ENCODE peak calls at places on chromosomes 1 and 21, in six cellular contexts. S, C, H, U, W and N are unnamed samples.

GRCh38 chr1:33815061-33815460 is 48.8 kb upstream of the HMGB4 start:
- DNase-seq in U (peak), W (no peak), C (no peak), S (peak), H (no peak), N (peak)

GRCh38 chr1:45014403-45015028 is 2.5 kb downstream of the UROD start:
- DNase-seq in W (peak), U (peak), C (peak), H (peak), S (peak), N (peak)

GRCh38 chr1:112793631-112794565 is 78.8 kb upstream of the PPM1J start:
- DNase-seq in H (no peak), S (no peak), W (no peak), U (no peak), C (no peak), N (no peak)

GRCh38 chr1:245585252-245585959 is 430.6 kb downstream of the KIF26B start:
- DNase-seq in C (no peak), W (no peak), H (no peak), S (peak), U (peak), N (peak)

GRCh38 chr1:21696931-21697330 is 27.8 kb upstream of the RAP1GAP start:
- DNase-seq in C (no peak), W (no peak), U (no peak), S (no peak), H (no peak), N (no peak)

GRCh38 chr1:221439734-221440436 is 302.0 kb downstream of the DUSP10 start:
- DNase-seq in C (no peak), H (no peak), U (peak), S (peak), W (peak), N (peak)

GRCh38 chr1:218024211-218024720 is 260.8 kb upstream of the RRP15 start:
- DNase-seq in U (no peak), W (no peak), C (no peak), H (no peak), S (no peak), N (no peak)

GRCh38 chr1:200802865-200803512 is 64.3 kb downstream of the CAMSAP2 start:
- DNase-seq in S (peak), C (peak), W (peak), H (peak), U (peak), N (peak)

GRCh38 chr1:193185861-193186714 is at the start of gene B3GALT2:
- DNase-seq in C (no peak), S (peak), U (peak), H (peak), W (no peak), N (no peak)

GRCh38 chr21:28239345-28239744 is 753.3 kb downstream of the LTN1 start:
- DNase-seq in U (no peak), S (no peak), H (no peak), C (peak), W (no peak), N (no peak)

GRCh38 chr1:67947114-67947513 is 103.3 kb downstream of the DIRAS3 start:
- DNase-seq in S (no peak), U (no peak), H (no peak), C (no peak), W (no peak), N (no peak)

GRCh38 chr1:224632381-224632871 is 16.3 kb downstream of the CNIH3 start:
- DNase-seq in H (no peak), U (peak), W (peak), S (peak), C (no peak), N (peak)

GRCh38 chr1:201080135-201080534 is 32.1 kb downstream of the CACNA1S start:
- DNase-seq in W (no peak), C (no peak), U (no peak), H (no peak), S (no peak), N (no peak)

GRCh38 chr1:23013657-23014056 is 2.0 kb downstream of the TEX46 start:
- DNase-seq in H (no peak), C (no peak), U (no peak), W (no peak), S (no peak), N (no peak)

GRCh38 chr1:93448292-93448982 is 519 bp downstream of the FNBP1L start:
- DNase-seq in U (no peak), W (no peak), C (no peak), H (peak), S (peak), N (no peak)

GRCh38 chr1:171434717-171435346 is 50.5 kb upstream of the PRRC2C start:
- DNase-seq in S (peak), U (peak), W (peak), C (peak), H (peak), N (peak)

GRCh38 chr1:1982379-1983232 is 21.0 kb downstream of the CFAP74 start:
- DNase-seq in C (no peak), W (no peak), U (no peak), S (no peak), H (no peak), N (no peak)

GRCh38 chr1:166884040-166884642 is 8.1 kb upstream of the TADA1 start:
- DNase-seq in S (peak), H (peak), W (no peak), U (peak), C (no peak), N (no peak)

GRCh38 chr1:45870500-45870899 is 67.1 kb downstream of the MAST2 start:
- DNase-seq in W (no peak), S (no peak), U (no peak), C (no peak), H (no peak), N (no peak)

GRCh38 chr1:57024855-57025254 is 59.0 kb upstream of the C8B start:
- DNase-seq in S (no peak), U (no peak), W (no peak), C (no peak), H (no peak), N (no peak)

DNA sequence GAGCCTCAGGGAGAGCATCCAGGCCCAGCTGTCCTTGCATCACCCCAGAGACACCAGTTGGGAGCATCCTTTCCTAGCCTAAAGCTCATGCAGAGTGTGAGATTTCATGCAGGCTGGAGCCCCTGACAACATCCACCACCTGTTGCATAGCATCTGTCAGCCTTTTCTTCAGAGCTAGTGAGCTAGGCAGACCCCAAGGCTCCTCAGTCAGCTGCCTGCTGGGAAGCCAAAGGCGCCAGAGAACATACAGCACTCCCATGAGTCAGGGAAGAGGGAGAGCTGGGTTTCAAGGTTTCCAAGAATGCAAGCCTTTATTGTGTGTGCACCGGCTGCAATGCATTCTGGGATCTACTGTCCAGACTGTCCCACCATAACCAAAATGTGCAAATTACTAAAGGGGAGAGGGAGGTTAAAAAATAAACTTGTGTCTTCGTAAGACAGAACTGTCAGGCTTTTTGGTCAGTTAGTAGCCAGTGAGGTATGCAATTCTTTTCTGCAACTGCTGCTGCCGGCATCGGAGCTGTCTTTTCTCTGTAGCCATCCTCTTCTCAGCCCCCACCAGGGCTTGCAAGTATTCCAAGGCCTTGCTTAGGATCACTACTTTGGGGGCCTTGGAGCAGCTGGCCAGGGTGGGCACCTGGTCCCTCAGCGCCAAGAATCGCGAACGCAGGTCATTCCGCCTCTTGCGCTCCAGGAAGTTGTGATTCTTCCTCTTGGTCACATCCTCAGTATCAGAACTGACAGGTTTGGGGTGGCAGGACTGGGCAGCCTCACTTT is 4.6 kb downstream of the MYCL start:
- DNase-seq in S (peak), W (no peak), U (peak), H (no peak), C (no peak), N (peak)
- TF ChIP-seq CTCF in S (no peak), W (no peak), U (no peak), H (no peak), C (no peak), N (no peak)

GRCh38 chr1:182611787-182612186 is 7.6 kb upstream of the RGS16 start:
- DNase-seq in W (no peak), H (no peak), C (no peak), S (no peak), U (no peak), N (no peak)
- H3K4me3 ChIP-seq in W (no peak), H (no peak), C (no peak), S (no peak), U (no peak), N (no peak)

DNA sequence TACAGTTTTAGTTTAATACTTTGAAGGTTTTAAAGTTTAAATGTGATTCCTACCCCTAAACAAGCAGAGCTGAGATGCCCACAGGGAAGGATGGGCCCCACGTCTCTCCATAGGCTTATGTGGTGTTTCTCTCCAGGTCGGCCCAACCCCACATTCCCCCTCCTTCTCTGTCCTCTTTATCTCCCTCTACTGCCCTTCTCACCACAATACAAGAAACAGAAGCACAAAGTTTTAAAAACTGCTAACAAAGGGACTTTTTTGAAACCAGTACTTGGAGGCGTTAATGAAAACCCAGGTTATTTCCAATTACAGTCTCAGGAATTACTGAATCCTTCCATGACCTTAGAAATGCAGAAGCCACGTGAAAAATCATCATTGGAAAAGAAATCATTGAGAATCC is 324.0 kb downstream of the NTNG1 start:
- DNase-seq in S (no peak), C (no peak), H (no peak), W (no peak), U (no peak), N (no peak)
- TF ChIP-seq CTCF in S (no peak), C (no peak), H (no peak), W (no peak), U (peak), N (no peak)

DNA sequence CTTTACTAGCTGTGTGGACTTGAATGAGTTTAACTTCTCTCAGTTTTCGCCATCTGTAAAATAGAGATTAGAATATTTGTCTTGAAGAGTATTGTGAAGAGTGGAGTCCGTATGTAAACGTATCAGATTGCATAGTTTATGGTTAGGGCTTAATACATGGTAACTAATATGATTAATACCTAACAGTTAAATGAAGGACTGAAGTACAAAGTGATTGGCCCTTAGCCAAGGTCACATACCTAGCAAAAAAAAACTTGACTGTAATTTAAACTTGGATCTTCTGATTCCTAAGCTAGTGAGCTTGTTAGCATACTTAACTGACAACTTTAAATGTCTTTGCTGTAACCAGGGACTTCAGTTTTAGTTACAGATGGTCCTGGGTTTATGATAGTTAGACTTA is 1.9 kb downstream of the GIPC2 start:
- DNase-seq in H (no peak), S (no peak), C (no peak), W (no peak), U (no peak), N (no peak)
- H3K4me3 ChIP-seq in H (no peak), S (no peak), C (no peak), W (no peak), U (no peak), N (no peak)

DNA sequence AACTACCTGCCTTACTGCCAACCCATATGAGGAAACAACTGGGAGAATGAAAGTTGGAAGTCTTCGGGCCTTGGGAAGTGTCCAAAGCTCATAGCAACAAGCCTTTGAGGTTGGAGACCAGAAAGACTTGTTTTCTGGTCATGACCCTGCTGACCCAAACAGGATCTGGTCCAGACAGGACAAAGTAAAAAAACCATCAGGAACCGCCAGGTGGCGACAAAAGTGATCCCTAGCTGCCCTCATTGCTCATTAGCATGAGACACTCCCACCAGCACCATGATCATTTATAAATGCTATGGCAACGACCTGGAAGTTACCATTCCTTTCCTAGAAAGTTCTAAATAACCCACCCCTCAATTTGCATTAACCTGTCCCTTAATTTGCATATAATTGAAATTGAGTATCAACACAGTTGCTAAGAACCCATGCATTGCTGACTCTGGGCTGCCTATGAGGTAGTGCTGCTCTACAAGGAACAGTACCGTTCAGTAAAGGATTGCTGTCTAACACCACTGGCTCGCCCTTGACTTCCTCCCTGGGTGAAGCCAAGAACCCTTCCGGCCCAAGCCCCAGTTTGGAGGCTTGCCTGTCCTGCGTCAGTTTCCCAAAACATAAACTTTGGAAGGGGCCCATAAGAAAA is 89.0 kb downstream of the URB2 start:
- DNase-seq in C (no peak), U (no peak), H (no peak), W (no peak), S (peak), N (no peak)
- TF ChIP-seq CTCF in C (no peak), U (peak), H (no peak), W (peak), S (peak), N (peak)

GRCh38 chr21:39613029-39613934 is 542 bp downstream of the B3GALT5 start:
- DNase-seq in U (no peak), C (no peak), H (no peak), S (no peak), W (no peak), N (no peak)
- H3K4me3 ChIP-seq in U (peak), C (peak), H (peak), S (no peak), W (peak), N (peak)